ENCODE peak calls at places on chromosomes 2 and 18, in five cellular contexts. L is body of pancreas, S is HCT116, R is upper lobe of left lung, K is IMR-90. Y is an unnamed sample.
A peak's percentile ranks its signal among the peaks of the same experiment; 100 is the strongest.

GRCh38 chr2:46535360-46535759 is 56.0 kb downstream of the TMEM247 start:
- ATAC-seq in L (no peak), S (no peak), R (peak; percentile 42), K (no peak), Y (no peak)

GRCh38 chr2:139686205-139686604 is 906.0 kb upstream of the NXPH2 start:
- ATAC-seq in L (no peak), S (no peak), R (no peak), K (no peak), Y (no peak)

GRCh38 chr2:196481323-196481695 is 158.2 kb upstream of the CCDC150 start:
- ATAC-seq in L (no peak), S (no peak), R (no peak), K (no peak), Y (no peak)

GRCh38 chr18:58088723-58089074 is 44.7 kb downstream of the NEDD4L start:
- ATAC-seq in L (peak; percentile 84), S (no peak), R (peak; percentile 41), K (no peak), Y (no peak)

GRCh38 chr18:12278765-12279682 is 24.9 kb downstream of the CIDEA start:
- ATAC-seq in L (peak; percentile 71), S (no peak), R (peak; percentile 87), K (peak; percentile 94), Y (peak; percentile 98)

GRCh38 chr2:3430740-3431490 is 51.4 kb downstream of the TRAPPC12 start:
- ATAC-seq in L (no peak), S (peak; percentile 34), R (no peak), K (no peak), Y (no peak)

GRCh38 chr18:47915229-47915628 is 15.2 kb downstream of the SMAD2 start:
- ATAC-seq in L (no peak), S (no peak), R (no peak), K (peak; percentile 46), Y (no peak)

GRCh38 chr2:207796585-207797350 is 27.1 kb upstream of the FZD5 start:
- ATAC-seq in L (no peak), S (no peak), R (peak; percentile 95), K (peak; percentile 49), Y (peak; percentile 36)

GRCh38 chr18:10752407-10752806 is 226.6 kb downstream of the NAPG start:
- ATAC-seq in L (no peak), S (no peak), R (no peak), K (no peak), Y (no peak)

GRCh38 chr2:191857406-191857805 is 10.5 kb upstream of the CAVIN2 start:
- ATAC-seq in L (no peak), S (no peak), R (no peak), K (peak; percentile 76), Y (peak; percentile 51)

GRCh38 chr2:237432484-237433092 is 18.6 kb upstream of the COL6A3 start:
- ATAC-seq in L (no peak), S (peak; percentile 91), R (no peak), K (peak; percentile 91), Y (no peak)

GRCh38 chr2:164538250-164538866 is 82.9 kb downstream of the GRB14 start:
- ATAC-seq in L (peak; percentile 63), S (peak; percentile 91), R (no peak), K (peak; percentile 82), Y (no peak)

GRCh38 chr2:179272406-179273192 is 8.0 kb upstream of the SESTD1 start:
- ATAC-seq in L (peak; percentile 47), S (no peak), R (peak; percentile 62), K (peak; percentile 25), Y (peak; percentile 80)

GRCh38 chr18:9854801-9855676 is 30.7 kb upstream of the TXNDC2 start:
- ATAC-seq in L (peak; percentile 91), S (no peak), R (peak; percentile 87), K (peak; percentile 79), Y (peak; percentile 90)

GRCh38 chr2:10135296-10136089 is 13.0 kb downstream of the RRM2 start:
- ATAC-seq in L (no peak), S (peak; percentile 15), R (no peak), K (peak; percentile 56), Y (no peak)

GRCh38 chr2:140436956-140437355 is 1656.8 kb upstream of the NXPH2 start:
- ATAC-seq in L (no peak), S (no peak), R (no peak), K (no peak), Y (no peak)

GRCh38 chr2:228466851-228467250 is 285.4 kb upstream of the SPHKAP start:
- ATAC-seq in L (no peak), S (no peak), R (no peak), K (no peak), Y (no peak)

GRCh38 chr2:16277117-16277516 is 336.8 kb downstream of the MYCN start:
- ATAC-seq in L (no peak), S (no peak), R (no peak), K (no peak), Y (no peak)

GRCh38 chr2:48189552-48190228 is 283.4 kb upstream of the FBXO11 start:
- ATAC-seq in L (no peak), S (no peak), R (no peak), K (no peak), Y (no peak)

GRCh38 chr2:73112913-73113633 is at the start of gene RAB11FIP5:
- ATAC-seq in L (peak; percentile 84), S (peak; percentile 87), R (peak; percentile 87), K (peak; percentile 84), Y (peak; percentile 91)

GRCh38 chr2:8517850-8518480 is 163.9 kb upstream of the ID2 start:
- ATAC-seq in L (no peak), S (no peak), R (no peak), K (no peak), Y (no peak)

GRCh38 chr2:88372042-88372441 is 80.5 kb downstream of the FOXI3 start:
- ATAC-seq in L (no peak), S (no peak), R (no peak), K (no peak), Y (no peak)

GRCh38 chr2:68388358-68388757 is 23.3 kb downstream of the PLEK start:
- ATAC-seq in L (no peak), S (no peak), R (no peak), K (no peak), Y (no peak)

GRCh38 chr2:197499594-197500502 is at the start of the genes HSPD1 and HSPE1:
- ATAC-seq in L (peak; percentile 93), S (peak; percentile 83), R (peak; percentile 100), K (peak; percentile 94), Y (peak; percentile 96)

GRCh38 chr2:197500503-197501179 is 462 bp downstream of the HSPE1 start:
- ATAC-seq in L (peak; percentile 0), S (no peak), R (no peak), K (no peak), Y (peak; percentile 3)

GRCh38 chr2:197498627-197498936 is 1.1 kb downstream of the HSPD1 start:
- ATAC-seq in L (no peak), S (no peak), R (no peak), K (no peak), Y (no peak)

GRCh38 chr2:197497301-197497700 is 2.3 kb downstream of the HSPD1 start:
- ATAC-seq in L (no peak), S (no peak), R (no peak), K (no peak), Y (no peak)

GRCh38 chr2:197498937-197499593 is 575 bp downstream of the HSPD1 start:
- ATAC-seq in L (peak; percentile 14), S (peak; percentile 20), R (peak; percentile 35), K (peak; percentile 5), Y (no peak)
- TF ChIP-seq POLR2A in L (no peak), S (no peak), R (no peak), K (no peak), Y (no peak)

GRCh38 chr18:76822510-76823165 is at the start of gene ZNF236:
- ATAC-seq in L (peak; percentile 87), S (peak; percentile 51), R (peak; percentile 81), K (peak; percentile 78), Y (peak; percentile 88)

GRCh38 chr18:76823574-76823973 is 1.2 kb downstream of the ZNF236 start:
- ATAC-seq in L (no peak), S (peak; percentile 2), R (no peak), K (no peak), Y (no peak)

GRCh38 chr18:76823166-76823539 is 796 bp downstream of the ZNF236 start:
- ATAC-seq in L (no peak), S (peak; percentile 5), R (no peak), K (no peak), Y (no peak)

GRCh38 chr18:76821356-76821874 is 942 bp upstream of the ZNF236 start:
- ATAC-seq in L (no peak), S (peak; percentile 3), R (no peak), K (no peak), Y (no peak)

DNA sequence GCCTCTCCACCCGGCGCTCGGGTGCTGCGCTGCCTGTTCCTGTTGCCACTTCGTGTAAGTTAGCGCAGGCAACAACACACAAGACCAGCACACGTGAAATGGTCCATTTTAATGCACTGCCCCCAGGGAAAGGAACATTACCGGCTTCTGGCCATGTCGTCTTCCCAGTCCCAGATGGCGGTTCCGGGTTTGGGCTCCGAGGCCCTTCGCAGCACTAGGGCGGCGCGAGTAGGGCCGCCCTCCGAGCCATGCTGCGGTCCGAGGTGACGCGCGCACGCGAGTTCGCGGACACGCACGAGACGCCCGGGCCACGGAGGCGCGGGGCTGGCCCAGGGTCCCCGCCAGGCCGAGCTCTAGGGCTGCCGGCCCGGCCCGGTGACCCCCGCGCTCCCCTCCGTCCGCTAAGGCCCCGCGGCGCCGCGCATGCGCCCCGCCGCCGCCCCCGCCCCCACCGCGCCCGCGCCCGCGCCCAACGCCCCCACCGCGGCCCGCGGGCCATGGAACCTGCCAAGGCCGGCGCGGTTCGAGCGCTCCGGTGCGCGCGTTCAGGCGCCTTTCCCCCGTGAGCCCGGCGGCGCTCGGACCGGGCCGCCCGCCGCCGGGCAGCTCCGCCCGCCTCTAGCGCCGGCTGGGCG is 365 bp upstream of the ZNF236 start:
- ATAC-seq in L (peak; percentile 67), S (peak; percentile 45), R (peak; percentile 68), K (peak; percentile 64), Y (peak; percentile 66)
- TF ChIP-seq POLR2A in L (peak; percentile 43), S (peak; percentile 37), R (no peak), K (no peak), Y (peak; percentile 48)

GRCh38 chr18:79129120-79129519 is 59.9 kb downstream of the ATP9B start:
- ATAC-seq in L (no peak), S (no peak), R (no peak), K (no peak), Y (no peak)

GRCh38 chr18:79121746-79122474 is 52.7 kb downstream of the ATP9B start:
- ATAC-seq in L (no peak), S (no peak), R (no peak), K (no peak), Y (no peak)

GRCh38 chr18:79118797-79119196 is 49.6 kb downstream of the ATP9B start:
- ATAC-seq in L (no peak), S (no peak), R (no peak), K (no peak), Y (no peak)

GRCh38 chr18:79123948-79124347 is 54.8 kb downstream of the ATP9B start:
- ATAC-seq in L (no peak), S (no peak), R (peak; percentile 61), K (no peak), Y (no peak)
- TF ChIP-seq POLR2A in L (no peak), S (no peak), R (no peak), K (no peak), Y (no peak)

GRCh38 chr2:233186851-233187250 is 64.6 kb upstream of the ATG16L1 start:
- ATAC-seq in L (no peak), S (no peak), R (no peak), K (no peak), Y (no peak)

GRCh38 chr2:233185963-233186362 is 65.5 kb upstream of the ATG16L1 start:
- ATAC-seq in L (no peak), S (no peak), R (no peak), K (no peak), Y (no peak)

GRCh38 chr2:233184669-233185068 is 66.8 kb upstream of the ATG16L1 start:
- ATAC-seq in L (no peak), S (no peak), R (no peak), K (no peak), Y (no peak)

GRCh38 chr2:233185320-233185719 is 66.2 kb upstream of the ATG16L1 start:
- ATAC-seq in L (no peak), S (no peak), R (no peak), K (no peak), Y (no peak)

GRCh38 chr2:233189032-233189431 is 62.4 kb upstream of the ATG16L1 start:
- ATAC-seq in L (no peak), S (no peak), R (no peak), K (no peak), Y (no peak)
- TF ChIP-seq POLR2A in L (no peak), S (no peak), R (no peak), K (no peak), Y (no peak)

Y was measured in gastroesophageal sphincter.